ENCODE peak calls at places on chromosomes 7 and 10, in seven cellular contexts. O is esophagus squamous epithelium; U is effector memory CD4-positive, alpha-beta T cell; V is body of pancreas; Z is neuronal stem cell; S is BE2C; Y is A549. N is an unnamed sample. For H3K4me1, the result is how much of the 10 kb centered on the place peaks cover.

GRCh38 chr7:48426966-48427555 is 255.8 kb downstream of the ABCA13 start:
- DNase-seq in Y (peak), Z (no peak), V (no peak), U (no peak), O (no peak), S (no peak), N (no peak)

GRCh38 chr10:35347899-35348608 is 11.7 kb downstream of the CCNY start:
- DNase-seq in S (no peak), Z (no peak), Y (no peak), U (no peak), V (no peak), O (no peak), N (no peak)

GRCh38 chr10:3525832-3526449 is 259.1 kb downstream of the KLF6 start:
- DNase-seq in O (no peak), V (peak), U (no peak), Z (no peak), S (peak), Y (peak), N (peak)

GRCh38 chr10:88792656-88793055 is 9.9 kb upstream of the LIPM start:
- DNase-seq in U (no peak), Y (no peak), Z (no peak), O (no peak), V (no peak), S (no peak), N (no peak)

GRCh38 chr10:22338260-22338894 is 6.9 kb upstream of the SPAG6 start:
- DNase-seq in U (no peak), S (no peak), Y (no peak), Z (peak), O (no peak), V (no peak), N (no peak)

GRCh38 chr10:16975188-16975587 is 154.4 kb downstream of the CUBN start:
- DNase-seq in Z (no peak), Y (no peak), V (no peak), S (no peak), U (no peak), O (no peak), N (no peak)

GRCh38 chr7:132381742-132382472 is 194.4 kb downstream of the PLXNA4 start:
- DNase-seq in O (no peak), S (no peak), U (no peak), V (no peak), Z (no peak), Y (no peak), N (peak)

GRCh38 chr10:22086730-22087364 is 83.3 kb upstream of the DNAJC1 start:
- DNase-seq in Y (peak), S (peak), O (no peak), U (no peak), Z (no peak), V (peak), N (peak)

GRCh38 chr7:47461161-47461560 is 120.8 kb downstream of the TNS3 start:
- DNase-seq in U (no peak), V (peak), O (no peak), Y (no peak), Z (no peak), S (no peak), N (peak)

GRCh38 chr7:152709307-152710133 is 33.6 kb upstream of the XRCC2 start:
- DNase-seq in Z (peak), O (no peak), S (no peak), U (no peak), Y (no peak), V (no peak), N (no peak)

GRCh38 chr7:47833211-47833610 is 115.1 kb downstream of the PKD1L1 start:
- DNase-seq in O (no peak), S (no peak), Y (no peak), V (no peak), U (no peak), Z (no peak), N (no peak)

GRCh38 chr10:88934900-88935672 is 17.5 kb downstream of the ACTA2 start:
- DNase-seq in Y (peak), V (peak), U (peak), Z (peak), S (peak), O (no peak), N (peak)

GRCh38 chr10:31383810-31384588 is 65.0 kb downstream of the ZEB1 start:
- DNase-seq in Y (no peak), Z (no peak), S (no peak), V (no peak), O (no peak), U (no peak), N (no peak)

GRCh38 chr7:38819463-38819862 is 89.5 kb downstream of the VPS41 start:
- DNase-seq in Z (no peak), S (no peak), O (no peak), V (no peak), U (no peak), Y (no peak), N (no peak)

GRCh38 chr7:1520574-1521234 is 9.8 kb upstream of the MAFK start:
- DNase-seq in U (no peak), S (no peak), V (peak), Z (no peak), O (no peak), Y (peak), N (peak)

GRCh38 chr7:24755541-24756416 is 1.5 kb downstream of the GSDME start:
- DNase-seq in Z (no peak), Y (no peak), S (no peak), V (no peak), O (no peak), U (no peak), N (no peak)

GRCh38 chr10:44390585-44391072 is 5.7 kb upstream of the CXCL12 start:
- DNase-seq in S (no peak), O (no peak), Y (no peak), Z (no peak), U (no peak), V (peak), N (peak)

GRCh38 chr7:115099906-115100305 is 178.0 kb downstream of the MDFIC start:
- DNase-seq in U (no peak), O (no peak), S (no peak), V (no peak), Z (no peak), Y (peak), N (peak)

GRCh38 chr7:130182990-130183389 is 22.2 kb downstream of the TMEM209 start:
- DNase-seq in O (no peak), Y (no peak), V (no peak), S (no peak), Z (no peak), U (no peak), N (no peak)

GRCh38 chr10:58608356-58608755 is 95.7 kb downstream of the BICC1 start:
- DNase-seq in U (no peak), Y (no peak), O (no peak), S (no peak), V (no peak), Z (no peak), N (no peak)

GRCh38 chr10:29524294-29524693 is 110.5 kb downstream of the SVIL start:
- DNase-seq in Y (no peak), S (no peak), O (no peak), U (no peak), V (no peak), Z (no peak), N (no peak)

GRCh38 chr7:47092331-47092730 is 489.6 kb downstream of the TNS3 start:
- DNase-seq in Y (no peak), U (no peak), V (no peak), S (no peak), O (no peak), Z (no peak), N (no peak)

GRCh38 chr10:132942740-132943554 is 577 bp upstream of the CFAP46 start:
- DNase-seq in V (no peak), O (no peak), Y (peak), Z (no peak), S (no peak), U (no peak), N (no peak)

GRCh38 chr7:91248996-91249395 is 15.2 kb upstream of the FZD1 start:
- DNase-seq in U (no peak), Y (no peak), V (no peak), Z (no peak), S (no peak), O (no peak), N (peak)

GRCh38 chr10:95475827-95476481 is 85.2 kb downstream of the SORBS1 start:
- DNase-seq in Y (no peak), Z (no peak), S (no peak), U (no peak), O (no peak), V (peak), N (no peak)

GRCh38 chr7:154546946-154547587 is 455.9 kb downstream of the PAXIP1 start:
- DNase-seq in Z (no peak), S (no peak), U (no peak), Y (no peak), O (no peak), V (no peak), N (no peak)

GRCh38 chr7:123724725-123725381 is 23.9 kb downstream of the WASL start:
- DNase-seq in O (no peak), U (no peak), S (no peak), V (no peak), Y (no peak), Z (no peak), N (no peak)

GRCh38 chr7:33107136-33108066 is 1.8 kb downstream of the RP9 start:
- DNase-seq in O (no peak), Z (peak), S (peak), V (peak), Y (peak), U (no peak), N (peak)

GRCh38 chr7:66145404-66145843 is 30.8 kb downstream of the CRCP start:
- DNase-seq in Z (no peak), U (no peak), Y (no peak), O (no peak), V (no peak), S (peak), N (peak)

GRCh38 chr7:98221611-98222532 is 10.6 kb downstream of the BHLHA15 start:
- DNase-seq in Y (no peak), V (peak), O (no peak), U (no peak), Z (no peak), S (no peak), N (no peak)

GRCh38 chr7:121994625-121995410 is 121.9 kb downstream of the PTPRZ1 start:
- DNase-seq in O (no peak), Y (peak), S (peak), Z (peak), U (no peak), V (peak), N (peak)

GRCh38 chr7:27225005-27225934 is 17.3 kb upstream of the EVX1 start:
- DNase-seq in S (no peak), Y (no peak), Z (peak), O (no peak), V (no peak), U (no peak), N (peak)

GRCh38 chr10:24617771-24618396 is 105.8 kb downstream of the ARHGAP21 start:
- DNase-seq in O (no peak), V (peak), Z (peak), S (peak), Y (peak), U (peak), N (peak)

GRCh38 chr7:100978300-100978699 is 8.9 kb downstream of the MUC12 start:
- DNase-seq in O (no peak), Y (no peak), S (no peak), Z (no peak), U (no peak), V (no peak), N (no peak)

GRCh38 chr7:11701829-11702560 is 130.0 kb downstream of the THSD7A start:
- DNase-seq in Y (no peak), V (no peak), U (no peak), S (no peak), O (no peak), Z (no peak), N (no peak)

GRCh38 chr7:97479740-97480290 is 252.1 kb upstream of the TAC1 start:
- DNase-seq in S (no peak), U (no peak), V (no peak), Y (no peak), Z (no peak), O (no peak), N (no peak)

GRCh38 chr10:122121059-122121458 is 132.1 kb downstream of the TACC2 start:
- DNase-seq in O (no peak), Y (no peak), V (peak), Z (no peak), U (no peak), S (no peak), N (no peak)

GRCh38 chr10:24642921-24643678 is 80.6 kb downstream of the ARHGAP21 start:
- DNase-seq in S (peak), V (peak), U (no peak), O (no peak), Y (peak), Z (no peak), N (peak)

GRCh38 chr7:12728192-12728538 is 40.7 kb downstream of the ARL4A start:
- DNase-seq in V (no peak), O (no peak), S (no peak), Z (no peak), U (no peak), Y (no peak), N (no peak)

GRCh38 chr7:107150375-107151073 is 18.3 kb upstream of the HBP1 start:
- DNase-seq in O (no peak), V (peak), Y (peak), S (peak), Z (peak), U (peak), N (peak)

GRCh38 chr7:107147464-107148214 is 21.2 kb upstream of the HBP1 start:
- DNase-seq in S (peak), Z (no peak), V (peak), O (no peak), U (peak), Y (peak), N (peak)

GRCh38 chr7:107151538-107151937 is 17.3 kb upstream of the HBP1 start:
- DNase-seq in U (no peak), V (no peak), S (no peak), Y (no peak), Z (no peak), O (no peak), N (no peak)

GRCh38 chr7:107149863-107150262 is 18.9 kb upstream of the HBP1 start:
- DNase-seq in V (no peak), O (no peak), Z (no peak), S (no peak), Y (no peak), U (no peak), N (no peak)

GRCh38 chr7:107148721-107149120 is 20.1 kb upstream of the HBP1 start:
- DNase-seq in V (no peak), Y (no peak), O (no peak), S (no peak), Z (no peak), U (no peak), N (no peak)
- H3K4me3 ChIP-seq in V (no peak), Y (no peak), O (no peak), S (no peak), Z (no peak), U (no peak), N (no peak)

GRCh38 chr10:97736902-97737769 is at the start of gene ZFYVE27:
- DNase-seq in S (peak), Z (peak), V (peak), Y (peak), O (peak), U (peak), N (peak)
- H3K4me1 ChIP-seq in S (under half), Z (under half), V (under half), Y (under half), O (under half), U (under half), N (under half)

DNA sequence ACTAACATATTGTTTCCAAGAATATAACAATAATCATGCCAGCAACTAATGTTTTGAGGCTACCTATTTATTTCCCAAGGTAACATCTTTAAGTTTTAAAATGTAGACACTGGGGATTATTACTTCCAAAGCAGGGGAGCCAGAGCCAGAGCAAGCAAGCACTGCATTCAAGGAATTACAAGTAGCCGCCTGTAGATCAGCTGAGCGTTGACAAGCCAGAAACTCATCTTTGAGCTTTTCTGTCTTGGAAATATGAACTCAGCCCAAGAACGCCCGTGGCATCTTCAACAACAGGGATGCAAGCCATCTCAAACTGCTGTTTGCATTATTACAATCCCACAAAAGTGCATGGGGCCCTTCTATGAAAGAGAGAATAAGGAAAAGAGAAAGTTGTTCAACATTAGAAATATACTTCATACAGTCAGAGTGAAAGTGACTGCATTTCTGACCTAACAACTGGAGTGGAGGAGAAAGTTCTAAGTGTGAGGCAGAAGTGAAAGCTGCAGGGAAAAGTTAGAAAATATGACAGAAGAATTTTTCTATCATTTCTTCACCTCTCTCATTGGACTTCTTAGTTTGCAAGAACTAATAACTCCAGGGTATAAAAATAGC is 6.5 kb downstream of the SGCE start:
- DNase-seq in Y (no peak), V (no peak), S (no peak), O (no peak), Z (no peak), U (no peak), N (peak)
- H3K4me3 ChIP-seq in Y (no peak), V (no peak), S (no peak), O (no peak), Z (no peak), U (no peak), N (no peak)

GRCh38 chr7:35755711-35756110 is 45.1 kb upstream of the SEPTIN7 start:
- DNase-seq in V (no peak), S (no peak), Z (no peak), O (no peak), Y (no peak), U (no peak), N (no peak)

GRCh38 chr7:35757574-35757973 is 43.3 kb upstream of the SEPTIN7 start:
- DNase-seq in Y (no peak), U (no peak), O (no peak), V (no peak), S (no peak), Z (no peak), N (no peak)

GRCh38 chr7:35760082-35760770 is 40.6 kb upstream of the SEPTIN7 start:
- DNase-seq in S (no peak), U (no peak), Y (no peak), O (no peak), Z (no peak), V (no peak), N (no peak)

GRCh38 chr7:35754741-35755140 is 46.1 kb upstream of the SEPTIN7 start:
- DNase-seq in U (no peak), Y (no peak), Z (no peak), O (no peak), S (peak), V (no peak), N (no peak)

GRCh38 chr7:35758421-35758820 is 42.4 kb upstream of the SEPTIN7 start:
- DNase-seq in Y (peak), Z (peak), U (no peak), V (no peak), S (peak), O (no peak), N (peak)
- H3K4me1 ChIP-seq in Y (under half), Z (under half), U (under half), V (under half), S (half or more), O (under half), N (under half)

GRCh38 chr10:75407716-75408511 is 6.3 kb upstream of the ZNF503 start:
- DNase-seq in Y (no peak), O (no peak), S (no peak), Z (peak), U (no peak), V (peak), N (peak)

GRCh38 chr10:75406158-75407065 is 4.8 kb upstream of the ZNF503 start:
- DNase-seq in O (no peak), Y (no peak), U (no peak), S (no peak), V (no peak), Z (peak), N (peak)

GRCh38 chr10:75405201-75406143 is 3.9 kb upstream of the ZNF503 start:
- DNase-seq in Z (peak), V (peak), O (no peak), U (no peak), S (no peak), Y (no peak), N (peak)

GRCh38 chr10:75408512-75408881 is 6.9 kb upstream of the ZNF503 start:
- DNase-seq in U (no peak), Z (no peak), V (peak), O (no peak), Y (peak), S (no peak), N (peak)

DNA sequence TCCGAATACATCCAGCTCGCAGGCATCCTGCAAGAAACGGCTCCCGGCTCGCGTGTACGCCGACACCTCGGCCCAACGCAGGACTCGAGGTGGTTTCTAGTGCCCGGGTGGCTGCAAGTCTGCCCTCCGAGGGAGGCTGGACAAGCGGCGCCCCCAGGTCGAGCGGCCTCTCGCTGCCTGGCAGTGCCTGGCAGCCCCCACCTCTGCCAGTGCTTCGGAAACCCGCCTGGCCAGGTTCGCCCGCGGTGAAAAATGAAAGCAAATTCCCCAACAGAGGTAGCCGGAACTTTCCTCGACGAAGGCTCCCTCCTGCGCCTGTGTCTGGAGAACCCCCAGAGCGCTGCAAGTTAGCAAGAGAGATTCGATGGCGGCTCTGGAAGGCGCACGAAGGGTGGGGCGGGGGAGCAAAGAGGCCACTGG is 5.7 kb upstream of the ZNF503 start:
- DNase-seq in Y (no peak), S (no peak), U (no peak), O (no peak), Z (peak), V (peak), N (no peak)
- H3K4me3 ChIP-seq in Y (no peak), S (no peak), U (no peak), O (peak), Z (no peak), V (no peak), N (peak)

DNA sequence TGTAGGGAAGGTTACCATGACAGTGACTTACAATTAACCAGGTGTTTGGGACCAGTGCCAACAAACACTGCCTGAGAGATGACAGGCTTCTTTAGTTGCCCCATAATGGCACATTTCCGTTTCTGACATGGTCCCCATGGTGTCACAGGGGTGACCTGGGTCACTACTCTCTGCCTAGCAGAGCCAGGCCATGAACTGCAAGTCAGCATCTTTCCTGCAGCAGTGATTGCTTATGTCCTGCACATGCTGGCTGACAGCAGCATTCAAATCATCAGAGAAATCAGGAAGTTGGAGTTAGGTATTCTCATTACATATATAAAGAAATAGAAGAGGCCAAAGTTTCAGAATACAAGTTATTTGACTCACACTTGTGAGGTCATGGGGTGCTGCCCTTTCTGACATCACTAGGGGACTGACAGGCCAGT is 47.1 kb upstream of the ZNRF2 start:
- DNase-seq in V (peak), S (peak), U (no peak), O (no peak), Z (no peak), Y (no peak), N (no peak)
- H3K4me1 ChIP-seq in V (under half), S (under half), U (under half), O (under half), Z (under half), Y (under half), N (under half)

GRCh38 chr7:22675917-22676343 is 51.1 kb upstream of the IL6 start:
- DNase-seq in S (no peak), U (peak), Z (no peak), O (no peak), Y (no peak), V (no peak), N (peak)

GRCh38 chr7:22677680-22678079 is 49.3 kb upstream of the IL6 start:
- DNase-seq in Y (no peak), O (no peak), Z (no peak), V (no peak), U (no peak), S (no peak), N (no peak)

GRCh38 chr7:22672892-22673637 is 53.9 kb upstream of the IL6 start:
- DNase-seq in Z (no peak), U (no peak), S (no peak), V (no peak), Y (peak), O (no peak), N (no peak)

GRCh38 chr7:22676385-22676784 is 50.6 kb upstream of the IL6 start:
- DNase-seq in O (no peak), Y (no peak), V (no peak), Z (no peak), U (no peak), S (no peak), N (no peak)

GRCh38 chr7:22675436-22675835 is 51.6 kb upstream of the IL6 start:
- DNase-seq in Y (no peak), S (no peak), U (no peak), O (no peak), V (no peak), Z (no peak), N (peak)
- H3K4me3 ChIP-seq in Y (no peak), S (no peak), U (no peak), O (no peak), V (no peak), Z (no peak), N (no peak)